ENCODE peak calls at places on chromosomes 11 and 22, in six cellular contexts. One of them, this sample, is unnamed.

GRCh38 chr11:34860518-34860917 is 55.7 kb downstream of the APIP start:
- DNase-seq in sigmoid colon: no peak
- DNase-seq in activated CD4-positive, alpha-beta T cell treated with anti-CD3 and anti-CD28 coated beads, Interleukin-2, amount 50 U/mL, for 1 hour: no peak
- DNase-seq in activated effector memory CD4-positive, alpha-beta T cell treated with Interleukin-2 at 50 U/mL for 16 hours: no peak
- DNase-seq in activated naive CD4-positive, alpha-beta T cell treated with anti-CD3 and anti-CD28 coated beads, Interleukin-2, amount 10 ng/mL, durations not matched to agents 7 days and 5 days: no peak
- DNase-seq in GM12878: no peak
- DNase-seq in this sample: no peak

GRCh38 chr22:49156662-49157285 is 670.9 kb downstream of the BRD1 start:
- DNase-seq in sigmoid colon: no peak
- DNase-seq in activated CD4-positive, alpha-beta T cell treated with anti-CD3 and anti-CD28 coated beads, Interleukin-2, amount 50 U/mL, for 1 hour: no peak
- DNase-seq in activated effector memory CD4-positive, alpha-beta T cell treated with Interleukin-2 at 50 U/mL for 16 hours: no peak
- DNase-seq in activated naive CD4-positive, alpha-beta T cell treated with anti-CD3 and anti-CD28 coated beads, Interleukin-2, amount 10 ng/mL, durations not matched to agents 7 days and 5 days: no peak
- DNase-seq in GM12878: no peak
- DNase-seq in this sample: no peak

GRCh38 chr22:46036558-46037408 is 59.8 kb upstream of the WNT7B start:
- DNase-seq in sigmoid colon: peak; percentile 67
- DNase-seq in activated CD4-positive, alpha-beta T cell treated with anti-CD3 and anti-CD28 coated beads, Interleukin-2, amount 50 U/mL, for 1 hour: peak; percentile 64
- DNase-seq in activated effector memory CD4-positive, alpha-beta T cell treated with Interleukin-2 at 50 U/mL for 16 hours: peak; percentile 48
- DNase-seq in activated naive CD4-positive, alpha-beta T cell treated with anti-CD3 and anti-CD28 coated beads, Interleukin-2, amount 10 ng/mL, durations not matched to agents 7 days and 5 days: peak; percentile 76
- DNase-seq in GM12878: no peak
- DNase-seq in this sample: peak; percentile 81

GRCh38 chr22:28514314-28514713 is 165.3 kb downstream of the TTC28 start:
- DNase-seq in sigmoid colon: no peak
- DNase-seq in activated CD4-positive, alpha-beta T cell treated with anti-CD3 and anti-CD28 coated beads, Interleukin-2, amount 50 U/mL, for 1 hour: no peak
- DNase-seq in activated effector memory CD4-positive, alpha-beta T cell treated with Interleukin-2 at 50 U/mL for 16 hours: no peak
- DNase-seq in activated naive CD4-positive, alpha-beta T cell treated with anti-CD3 and anti-CD28 coated beads, Interleukin-2, amount 10 ng/mL, durations not matched to agents 7 days and 5 days: no peak
- DNase-seq in GM12878: no peak
- DNase-seq in this sample: no peak

GRCh38 chr11:59197990-59198389 is 14.7 kb downstream of the MPEG1 start:
- DNase-seq in sigmoid colon: peak; percentile 80
- DNase-seq in activated CD4-positive, alpha-beta T cell treated with anti-CD3 and anti-CD28 coated beads, Interleukin-2, amount 50 U/mL, for 1 hour: no peak
- DNase-seq in activated effector memory CD4-positive, alpha-beta T cell treated with Interleukin-2 at 50 U/mL for 16 hours: no peak
- DNase-seq in activated naive CD4-positive, alpha-beta T cell treated with anti-CD3 and anti-CD28 coated beads, Interleukin-2, amount 10 ng/mL, durations not matched to agents 7 days and 5 days: no peak
- DNase-seq in GM12878: no peak
- DNase-seq in this sample: peak; percentile 35

GRCh38 chr11:116132273-116132978 is 628.2 kb upstream of the CADM1 start:
- DNase-seq in sigmoid colon: no peak
- DNase-seq in activated CD4-positive, alpha-beta T cell treated with anti-CD3 and anti-CD28 coated beads, Interleukin-2, amount 50 U/mL, for 1 hour: no peak
- DNase-seq in activated effector memory CD4-positive, alpha-beta T cell treated with Interleukin-2 at 50 U/mL for 16 hours: no peak
- DNase-seq in activated naive CD4-positive, alpha-beta T cell treated with anti-CD3 and anti-CD28 coated beads, Interleukin-2, amount 10 ng/mL, durations not matched to agents 7 days and 5 days: no peak
- DNase-seq in GM12878: no peak
- DNase-seq in this sample: no peak

GRCh38 chr11:67372993-67373915 is at the start of gene CLCF1:
- DNase-seq in sigmoid colon: peak; percentile 90
- DNase-seq in activated CD4-positive, alpha-beta T cell treated with anti-CD3 and anti-CD28 coated beads, Interleukin-2, amount 50 U/mL, for 1 hour: peak; percentile 79
- DNase-seq in activated effector memory CD4-positive, alpha-beta T cell treated with Interleukin-2 at 50 U/mL for 16 hours: peak; percentile 81
- DNase-seq in activated naive CD4-positive, alpha-beta T cell treated with anti-CD3 and anti-CD28 coated beads, Interleukin-2, amount 10 ng/mL, durations not matched to agents 7 days and 5 days: peak; percentile 79
- DNase-seq in GM12878: no peak
- DNase-seq in this sample: peak; percentile 58

GRCh38 chr11:10650630-10651029 is 42.9 kb downstream of the IRAG1 start:
- DNase-seq in sigmoid colon: peak; percentile 53
- DNase-seq in activated CD4-positive, alpha-beta T cell treated with anti-CD3 and anti-CD28 coated beads, Interleukin-2, amount 50 U/mL, for 1 hour: no peak
- DNase-seq in activated effector memory CD4-positive, alpha-beta T cell treated with Interleukin-2 at 50 U/mL for 16 hours: no peak
- DNase-seq in activated naive CD4-positive, alpha-beta T cell treated with anti-CD3 and anti-CD28 coated beads, Interleukin-2, amount 10 ng/mL, durations not matched to agents 7 days and 5 days: no peak
- DNase-seq in GM12878: no peak
- DNase-seq in this sample: no peak

GRCh38 chr11:13338437-13339069 is 61.0 kb downstream of the BMAL1 start:
- DNase-seq in sigmoid colon: no peak
- DNase-seq in activated CD4-positive, alpha-beta T cell treated with anti-CD3 and anti-CD28 coated beads, Interleukin-2, amount 50 U/mL, for 1 hour: peak; percentile 11
- DNase-seq in activated effector memory CD4-positive, alpha-beta T cell treated with Interleukin-2 at 50 U/mL for 16 hours: no peak
- DNase-seq in activated naive CD4-positive, alpha-beta T cell treated with anti-CD3 and anti-CD28 coated beads, Interleukin-2, amount 10 ng/mL, durations not matched to agents 7 days and 5 days: peak; percentile 45
- DNase-seq in GM12878: no peak
- DNase-seq in this sample: peak; percentile 59

GRCh38 chr22:24681236-24681635 is 78.2 kb downstream of the GGT1 start:
- DNase-seq in sigmoid colon: no peak
- DNase-seq in activated CD4-positive, alpha-beta T cell treated with anti-CD3 and anti-CD28 coated beads, Interleukin-2, amount 50 U/mL, for 1 hour: no peak
- DNase-seq in activated effector memory CD4-positive, alpha-beta T cell treated with Interleukin-2 at 50 U/mL for 16 hours: no peak
- DNase-seq in activated naive CD4-positive, alpha-beta T cell treated with anti-CD3 and anti-CD28 coated beads, Interleukin-2, amount 10 ng/mL, durations not matched to agents 7 days and 5 days: no peak
- DNase-seq in GM12878: no peak
- DNase-seq in this sample: no peak

GRCh38 chr22:36369004-36369921 is 18.5 kb downstream of the MYH9 start:
- DNase-seq in sigmoid colon: no peak
- DNase-seq in activated CD4-positive, alpha-beta T cell treated with anti-CD3 and anti-CD28 coated beads, Interleukin-2, amount 50 U/mL, for 1 hour: no peak
- DNase-seq in activated effector memory CD4-positive, alpha-beta T cell treated with Interleukin-2 at 50 U/mL for 16 hours: no peak
- DNase-seq in activated naive CD4-positive, alpha-beta T cell treated with anti-CD3 and anti-CD28 coated beads, Interleukin-2, amount 10 ng/mL, durations not matched to agents 7 days and 5 days: peak; percentile 47
- DNase-seq in GM12878: no peak
- DNase-seq in this sample: no peak

GRCh38 chr11:111918390-111919256 is at the start of gene C11orf52:
- DNase-seq in sigmoid colon: no peak
- DNase-seq in activated CD4-positive, alpha-beta T cell treated with anti-CD3 and anti-CD28 coated beads, Interleukin-2, amount 50 U/mL, for 1 hour: no peak
- DNase-seq in activated effector memory CD4-positive, alpha-beta T cell treated with Interleukin-2 at 50 U/mL for 16 hours: no peak
- DNase-seq in activated naive CD4-positive, alpha-beta T cell treated with anti-CD3 and anti-CD28 coated beads, Interleukin-2, amount 10 ng/mL, durations not matched to agents 7 days and 5 days: no peak
- DNase-seq in GM12878: no peak
- DNase-seq in this sample: peak; percentile 88